ENCODE peak calls at places on chromosomes 4 and X, in five cellular contexts. M is hepatocyte, Z is neural progenitor cell, U is MM.1S, D is SK-N-SH. V is an unnamed sample.

GRCh38 chr4:138751290-138751689 is 264.3 kb upstream of the NOCT start:
- DNase-seq in M (no peak), Z (no peak), U (no peak), D (no peak), V (no peak)

GRCh38 chrX:134714633-134715110 is 56.4 kb upstream of the PLAC1 start:
- DNase-seq in M (no peak), Z (no peak), U (no peak), D (no peak), V (no peak)

GRCh38 chrX:30488092-30488491 is 89.5 kb downstream of the TASL start:
- DNase-seq in M (peak; percentile 15), Z (peak; percentile 2), U (peak; percentile 16), D (no peak), V (peak; percentile 22)

GRCh38 chrX:39152106-39152649 is 350.9 kb downstream of the MID1IP1 start:
- DNase-seq in M (peak; percentile 28), Z (peak; percentile 67), U (no peak), D (peak; percentile 65), V (peak; percentile 62)

GRCh38 chr4:107896158-107896645 is 35.1 kb upstream of the CYP2U1 start:
- DNase-seq in M (peak; percentile 55), Z (no peak), U (no peak), D (no peak), V (no peak)

GRCh38 chr4:17066972-17067371 is 168.5 kb upstream of the LDB2 start:
- DNase-seq in M (peak; percentile 31), Z (no peak), U (no peak), D (no peak), V (no peak)

GRCh38 chrX:46574337-46574940 is 874 bp downstream of the CHST7 start:
- DNase-seq in M (no peak), Z (peak; percentile 24), U (peak; percentile 25), D (peak; percentile 51), V (peak; percentile 38)

GRCh38 chrX:9530848-9531274 is 66.0 kb downstream of the TBL1X start:
- DNase-seq in M (peak; percentile 77), Z (peak; percentile 92), U (no peak), D (peak; percentile 81), V (peak; percentile 84)

GRCh38 chr4:55363618-55364420 is 17.8 kb downstream of the SRD5A3 start:
- DNase-seq in M (no peak), Z (peak; percentile 26), U (no peak), D (no peak), V (no peak)

GRCh38 chr4:152680988-152681731 is 1.4 kb upstream of the TMEM154 start:
- DNase-seq in M (no peak), Z (no peak), U (no peak), D (no peak), V (no peak)

GRCh38 chr4:123699823-123700822 is 303.5 kb downstream of the SPRY1 start:
- DNase-seq in M (peak; percentile 50), Z (peak; percentile 10), U (no peak), D (no peak), V (no peak)

GRCh38 chrX:153794018-153794896 is at the start of the genes IDH3G and SSR4:
- DNase-seq in M (peak; percentile 96), Z (peak; percentile 97), U (peak; percentile 94), D (peak; percentile 97), V (peak; percentile 90)

GRCh38 chrX:115606861-115607260 is 45.9 kb downstream of the PLS3 start:
- DNase-seq in M (no peak), Z (no peak), U (no peak), D (no peak), V (no peak)

GRCh38 chr4:112927544-112927943 is 121.9 kb upstream of the ANK2 start:
- DNase-seq in M (no peak), Z (no peak), U (no peak), D (no peak), V (no peak)

GRCh38 chrX:10926404-10926803 is 184.7 kb upstream of the HCCS start:
- DNase-seq in M (no peak), Z (no peak), U (no peak), D (no peak), V (no peak)

GRCh38 chr4:186243331-186243730 is 16.0 kb downstream of the KLKB1 start:
- DNase-seq in M (no peak), Z (no peak), U (no peak), D (no peak), V (peak; percentile 46)

GRCh38 chr4:41106694-41107419 is 107.5 kb downstream of the APBB2 start:
- DNase-seq in M (no peak), Z (no peak), U (no peak), D (no peak), V (no peak)

GRCh38 chrX:84748965-84749656 is 246.9 kb upstream of the HDX start:
- DNase-seq in M (no peak), Z (no peak), U (no peak), D (no peak), V (no peak)

GRCh38 chr4:102174800-102175199 is 170.5 kb downstream of the SLC39A8 start:
- DNase-seq in M (no peak), Z (no peak), U (no peak), D (no peak), V (no peak)

GRCh38 chr4:16256343-16256742 is 30.1 kb upstream of the TAPT1 start:
- DNase-seq in M (no peak), Z (no peak), U (no peak), D (no peak), V (no peak)

GRCh38 chr4:11507920-11508319 is 79.2 kb upstream of the HS3ST1 start:
- DNase-seq in M (no peak), Z (no peak), U (no peak), D (no peak), V (no peak)

GRCh38 chr4:46267866-46268265 is 122.1 kb downstream of the GABRA2 start:
- DNase-seq in M (no peak), Z (no peak), U (no peak), D (no peak), V (no peak)

GRCh38 chrX:94743478-94743877 is 1069.5 kb downstream of the FAM133A start:
- DNase-seq in M (no peak), Z (no peak), U (peak; percentile 96), D (no peak), V (no peak)

GRCh38 chr4:16078195-16078756 is 5.5 kb downstream of the PROM1 start:
- DNase-seq in M (no peak), Z (no peak), U (no peak), D (no peak), V (no peak)

GRCh38 chrX:107836958-107837357 is 11.3 kb downstream of the MID2 start:
- DNase-seq in M (no peak), Z (no peak), U (no peak), D (no peak), V (no peak)

GRCh38 chrX:31679861-31680260 is 608.0 kb upstream of the FTHL17 start:
- DNase-seq in M (no peak), Z (no peak), U (no peak), D (no peak), V (no peak)

GRCh38 chr4:37909690-37910486 is 19.0 kb downstream of the TBC1D1 start:
- DNase-seq in M (no peak), Z (no peak), U (no peak), D (no peak), V (no peak)

GRCh38 chr4:72375050-72375736 is 193.8 kb downstream of the ADAMTS3 start:
- DNase-seq in M (no peak), Z (no peak), U (no peak), D (no peak), V (no peak)

GRCh38 chr4:107721436-107722090 is 1.5 kb upstream of the PAPSS1 start:
- DNase-seq in M (peak; percentile 22), Z (peak; percentile 56), U (peak; percentile 64), D (no peak), V (peak; percentile 57)

DNA sequence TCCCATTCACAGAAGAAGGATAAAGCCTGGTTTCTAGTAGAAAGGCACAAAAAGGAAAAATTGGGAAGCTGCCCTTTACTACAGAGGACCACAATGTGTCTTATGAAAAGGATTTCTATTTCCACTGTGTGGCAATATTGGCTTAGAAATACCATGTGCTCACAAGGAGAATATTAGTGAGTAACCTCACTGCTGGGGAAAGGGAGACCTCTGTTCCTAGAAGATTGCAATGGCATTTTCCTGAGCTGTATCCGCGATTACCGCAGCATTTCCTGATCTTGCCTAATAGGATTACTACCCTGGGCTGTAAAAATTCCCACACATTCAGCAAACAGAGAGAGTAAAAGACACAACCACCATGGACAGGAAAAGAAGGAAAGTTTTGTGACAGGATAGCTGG is 308.8 kb upstream of the TECRL start:
- DNase-seq in M (peak; percentile 50), Z (peak; percentile 14), U (no peak), D (no peak), V (peak; percentile 45)
- TF ChIP-seq CTCF in M (peak; percentile 19), Z (no peak), U (no peak), D (no peak), V (peak; percentile 33)

GRCh38 chrX:106619797-106620196 is 8.0 kb downstream of the RADX start:
- DNase-seq in M (no peak), Z (no peak), U (no peak), D (no peak), V (peak; percentile 2)
- TF ChIP-seq EZH2phosphoT487 in M (no peak), Z (no peak), U (no peak), D (no peak), V (no peak)

DNA sequence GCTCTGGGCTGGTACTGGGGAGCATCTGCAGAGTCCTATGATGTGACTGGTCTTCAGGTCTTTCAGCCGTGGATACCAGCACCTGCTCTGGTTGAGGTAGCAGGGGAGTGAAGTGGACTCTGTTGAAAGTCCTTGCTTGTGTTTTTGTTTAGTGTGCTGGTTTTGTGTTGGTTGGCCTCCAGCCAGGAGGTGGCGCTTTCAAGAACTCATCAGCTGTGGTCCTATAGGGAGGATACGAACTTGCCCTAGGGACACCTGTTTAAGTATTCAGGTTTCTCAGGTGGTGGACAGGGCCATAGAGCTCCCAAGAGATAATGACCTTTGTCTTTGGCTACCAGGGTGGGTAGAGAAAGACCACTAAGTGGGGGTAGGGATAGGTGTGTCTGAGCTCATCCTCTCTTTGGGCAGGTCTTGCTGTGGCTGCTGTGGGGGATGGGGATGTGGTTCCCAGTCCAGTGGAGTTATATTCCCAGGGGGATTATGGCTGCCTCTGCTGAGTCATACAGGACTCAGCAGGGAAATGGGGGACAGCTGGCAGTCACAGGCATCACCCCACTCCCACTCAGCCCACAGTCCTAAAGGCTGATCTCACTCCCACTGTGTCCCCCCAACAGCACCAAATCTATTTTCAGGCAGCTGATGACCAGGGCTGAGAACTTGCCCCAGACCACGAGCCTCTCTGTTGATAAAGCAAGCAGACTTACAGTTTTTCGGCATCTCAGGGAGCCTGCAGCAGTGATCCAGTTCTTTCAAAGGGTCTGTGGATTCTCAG is 24.1 kb downstream of the MSMO1 start:
- DNase-seq in M (no peak), Z (no peak), U (no peak), D (no peak), V (peak; percentile 61)
- TF ChIP-seq CTCF in M (no peak), Z (no peak), U (peak; percentile 22), D (no peak), V (peak; percentile 61)

GRCh38 chr4:57270350-57270749 is 160.2 kb upstream of the IGFBP7 start:
- DNase-seq in M (peak; percentile 26), Z (no peak), U (no peak), D (no peak), V (no peak)

DNA sequence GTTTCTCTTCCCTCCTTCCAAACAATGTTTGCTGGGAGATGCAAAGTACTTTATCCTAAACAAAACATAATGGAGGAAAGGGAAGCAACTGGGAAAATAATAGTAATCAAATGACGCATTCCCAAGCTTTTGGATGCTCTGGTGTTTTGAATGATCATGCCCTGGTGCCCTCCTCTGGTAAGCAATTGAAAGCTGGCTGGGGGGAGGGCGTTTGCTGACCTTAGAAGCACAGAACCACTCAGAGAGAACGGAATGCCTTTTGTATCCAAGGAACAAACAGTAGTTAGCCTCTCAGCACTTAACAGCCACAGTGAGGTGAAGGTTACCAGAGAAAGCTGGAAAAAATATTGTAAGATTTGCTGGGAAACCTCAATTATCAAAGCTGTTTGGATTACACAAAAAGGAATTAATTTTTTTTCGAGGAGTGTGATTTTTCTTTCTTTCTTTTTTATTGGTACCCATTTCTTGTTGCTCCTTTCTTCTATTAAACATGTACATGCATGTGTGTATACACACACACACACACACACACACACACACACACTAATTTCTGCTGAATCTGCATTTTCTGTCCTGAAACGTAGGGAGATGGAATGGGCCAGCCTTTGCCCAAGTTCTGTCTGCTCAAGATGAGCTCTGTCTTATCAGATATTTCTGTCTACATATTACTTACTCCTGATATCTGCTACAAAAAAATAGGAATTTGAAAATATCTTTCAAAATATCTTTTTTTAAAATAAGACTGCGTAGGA is 155.8 kb upstream of the IGFBP7 start:
- DNase-seq in M (no peak), Z (peak; percentile 79), U (no peak), D (no peak), V (peak; percentile 79)
- TF ChIP-seq EZH2phosphoT487 in M (no peak), Z (no peak), U (no peak), D (no peak), V (no peak)